ENCODE peak calls at places on chromosomes 11 and 22, in six cellular contexts. W, J, B, M, R and C are unnamed samples. For H3K9me3 and H3K27me3, the result is how much of the 10 kb centered on the place peaks cover.

GRCh38 chr11:124481365-124482323 is 36.1 kb upstream of the OR8B8 start:
- DNase-seq in W (no peak), J (no peak), B (peak), M (peak), R (peak), C (no peak)

GRCh38 chr22:23503736-23504440 is 76.2 kb downstream of the IGLL1 start:
- DNase-seq in W (no peak), J (no peak), B (no peak), M (no peak), R (no peak), C (no peak)

GRCh38 chr11:2790581-2790925 is 90.8 kb upstream of the KCNQ1OT1 start:
- DNase-seq in W (no peak), J (peak), B (no peak), M (no peak), R (no peak), C (no peak)

GRCh38 chr22:35051791-35052190 is 14.2 kb upstream of the ISX start:
- DNase-seq in W (no peak), J (no peak), B (no peak), M (no peak), R (no peak), C (no peak)

GRCh38 chr11:134783219-134783618 is 371.2 kb upstream of the B3GAT1 start:
- DNase-seq in W (no peak), J (no peak), B (no peak), M (no peak), R (no peak), C (no peak)

GRCh38 chr22:20783300-20783673 is 9.4 kb downstream of the SERPIND1 start:
- DNase-seq in W (no peak), J (no peak), B (no peak), M (no peak), R (no peak), C (no peak)

GRCh38 chr11:57072640-57073039 is 83.9 kb downstream of the OR5AK2 start:
- DNase-seq in W (no peak), J (no peak), B (no peak), M (no peak), R (peak), C (no peak)

GRCh38 chr11:2298131-2298794 is 3.5 kb downstream of the C11orf21 start:
- DNase-seq in W (peak), J (no peak), B (no peak), M (no peak), R (no peak), C (no peak)

GRCh38 chr11:86245369-86246292 is 1.1 kb downstream of the EED start:
- DNase-seq in W (no peak), J (no peak), B (peak), M (no peak), R (peak), C (no peak)

GRCh38 chr11:69801513-69802335 is 17.5 kb downstream of the FGF3 start:
- DNase-seq in W (no peak), J (no peak), B (peak), M (no peak), R (no peak), C (no peak)

DNA sequence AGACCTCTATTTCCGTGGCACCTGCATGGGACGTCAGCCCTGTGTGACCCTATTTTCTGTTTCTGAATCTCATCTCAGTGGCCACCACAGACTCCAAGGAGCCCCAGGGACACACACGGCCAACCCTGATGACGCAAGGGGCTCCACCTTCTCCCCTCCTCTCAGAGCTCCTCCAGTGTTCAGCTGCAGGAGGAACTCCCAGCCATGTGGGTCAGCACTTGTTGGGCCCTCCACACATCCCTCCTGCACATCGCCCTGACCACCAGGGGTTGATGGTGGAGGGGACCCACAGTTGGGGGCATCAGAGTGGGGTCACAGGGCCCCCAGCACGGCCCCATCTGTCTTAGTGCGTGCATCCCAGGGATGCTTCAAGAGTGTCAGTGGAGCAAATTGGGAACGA is 499.6 kb downstream of the BRD1 start:
- DNase-seq in W (no peak), J (no peak), B (no peak), M (no peak), R (no peak), C (no peak)
- H3K9me3 ChIP-seq in W (under half), J (under half), B (under half), M (under half), R (half or more), C (under half)

DNA sequence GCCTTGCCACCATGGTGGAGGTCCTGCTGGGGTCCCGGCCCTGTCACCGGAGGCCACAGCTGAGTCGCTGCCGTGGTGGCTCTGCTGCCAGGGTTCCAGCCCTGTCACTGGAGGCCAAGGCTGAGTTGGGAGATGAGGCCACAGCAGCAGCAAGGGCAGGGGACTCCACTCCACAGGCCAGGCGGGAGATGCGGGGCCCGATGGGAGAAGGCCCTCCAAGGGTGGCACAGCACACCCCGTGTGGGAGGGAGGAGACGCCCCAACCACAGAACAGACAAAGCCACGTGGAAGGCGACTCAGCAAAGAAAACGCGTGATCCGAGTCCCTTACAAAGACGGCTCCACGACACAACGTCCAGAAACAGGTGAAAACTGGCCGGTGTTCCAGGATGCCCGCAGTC is 159.3 kb downstream of the BRD1 start:
- DNase-seq in W (no peak), J (no peak), B (no peak), M (no peak), R (no peak), C (no peak)
- H3K27me3 ChIP-seq in W (under half), J (under half), B (under half), M (half or more), R (under half), C (under half)

GRCh38 chr11:113578715-113579250 is 103.6 kb upstream of the DRD2 start:
- DNase-seq in W (no peak), J (no peak), B (no peak), M (no peak), R (no peak), C (no peak)
- H3K4me3 ChIP-seq in W (no peak), J (no peak), B (no peak), M (no peak), R (no peak), C (no peak)

DNA sequence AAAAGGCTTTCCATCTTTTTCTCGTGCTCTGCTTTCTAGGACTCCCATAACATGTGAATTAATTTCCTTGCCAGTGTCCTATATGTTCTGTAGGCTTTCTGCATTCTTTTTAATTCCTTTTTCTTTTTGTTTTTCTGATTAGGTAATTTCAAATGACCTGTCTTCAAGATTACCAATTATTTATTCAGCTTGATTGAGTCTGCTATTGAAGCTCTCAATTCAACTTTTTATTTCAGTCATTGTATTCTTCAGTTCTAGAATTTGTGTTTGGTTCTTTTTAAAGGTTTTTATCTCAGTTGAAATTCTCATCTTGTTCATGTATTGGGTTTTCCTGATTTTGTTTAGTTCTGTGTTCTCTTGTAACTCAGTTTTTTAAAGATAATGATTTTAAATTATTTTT is 14.5 kb downstream of the PATE3 start:
- DNase-seq in W (no peak), J (no peak), B (no peak), M (no peak), R (no peak), C (no peak)
- H3K9me3 ChIP-seq in W (under half), J (under half), B (under half), M (under half), R (under half), C (under half)

DNA sequence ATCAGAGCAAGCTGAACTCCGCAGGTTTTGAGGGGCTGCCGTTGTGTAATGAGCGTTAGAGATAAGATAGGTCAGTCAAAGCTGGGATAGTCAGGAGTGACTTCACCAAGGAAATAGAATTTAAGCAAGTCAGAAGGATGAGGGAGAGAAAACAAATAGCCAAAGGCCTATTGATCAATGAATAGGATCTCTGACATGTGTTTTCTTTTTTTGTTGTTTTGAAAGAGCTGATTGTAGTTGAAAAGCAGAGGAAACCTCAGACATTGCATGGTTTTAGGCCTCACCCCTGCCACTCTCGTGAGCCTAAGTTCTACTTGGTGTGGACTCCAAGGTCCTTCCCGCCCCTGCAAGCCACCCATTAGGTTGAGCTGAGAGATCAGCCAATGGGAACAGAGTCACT is 3.2 kb downstream of the EIF3L start:
- DNase-seq in W (no peak), J (no peak), B (no peak), M (no peak), R (no peak), C (no peak)
- H3K27me3 ChIP-seq in W (under half), J (under half), B (under half), M (under half), R (under half), C (under half)

DNA sequence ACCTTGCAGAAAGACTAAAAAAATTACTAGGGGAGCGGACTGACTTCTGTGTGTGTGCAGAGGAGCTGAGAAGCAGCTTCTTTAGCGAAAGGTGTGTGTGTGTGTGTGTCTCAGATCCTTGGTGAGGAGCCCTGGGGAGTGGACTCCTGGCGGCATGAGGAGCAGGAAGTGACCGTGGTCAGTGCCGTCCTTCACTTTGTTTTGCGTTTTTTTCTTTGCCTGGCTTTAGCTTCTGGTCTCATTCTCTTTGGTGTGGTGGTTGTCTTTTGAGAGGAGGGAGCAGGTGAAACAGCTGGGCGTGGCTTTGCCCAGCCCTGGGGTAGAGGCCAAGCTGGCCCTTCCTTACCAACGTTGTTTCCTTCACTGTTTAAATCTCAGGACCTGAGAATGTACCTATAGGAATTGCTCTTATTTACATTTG is 1.9 kb downstream of the ZBED4 start:
- DNase-seq in W (no peak), J (no peak), B (no peak), M (no peak), R (peak), C (no peak)
- H3K4me3 ChIP-seq in W (no peak), J (no peak), B (peak), M (no peak), R (peak), C (peak)